ENCODE peak calls at places on chromosomes 11 and 22, in six cellular contexts. One of them, this sample, is unnamed.

GRCh38 chr11:9137293-9138132 is 46.1 kb upstream of the SCUBE2 start:
- DNase-seq in GM23338: peak
- DNase-seq in NCI-H748 treated with DMSO at 0.1 percent for 48 hours: peak
- DNase-seq in NCI-H774: peak
- DNase-seq in NCI-H2171 treated with DMSO at 0.1 percent for 48 hours: peak
- DNase-seq in HL-60: peak
- DNase-seq in this sample: peak

GRCh38 chr11:103183981-103184592 is 74.9 kb downstream of the DYNC2H1 start:
- DNase-seq in GM23338: peak
- DNase-seq in NCI-H2171 treated with DMSO at 0.1 percent for 48 hours: no peak
- DNase-seq in HL-60: no peak
- DNase-seq in NCI-H774: no peak
- DNase-seq in NCI-H748 treated with DMSO at 0.1 percent for 48 hours: no peak
- DNase-seq in this sample: no peak

GRCh38 chr11:117772360-117772759 is 24.7 kb downstream of the DSCAML1 start:
- DNase-seq in NCI-H774: no peak
- DNase-seq in NCI-H2171 treated with DMSO at 0.1 percent for 48 hours: no peak
- DNase-seq in GM23338: no peak
- DNase-seq in HL-60: no peak
- DNase-seq in NCI-H748 treated with DMSO at 0.1 percent for 48 hours: no peak
- DNase-seq in this sample: no peak

GRCh38 chr22:44684506-44685383 is 17.3 kb upstream of the PRR5 start:
- DNase-seq in GM23338: peak
- DNase-seq in NCI-H748 treated with DMSO at 0.1 percent for 48 hours: peak
- DNase-seq in NCI-H2171 treated with DMSO at 0.1 percent for 48 hours: peak
- DNase-seq in HL-60: peak
- DNase-seq in NCI-H774: peak
- DNase-seq in this sample: peak

GRCh38 chr11:14015711-14016110 is 53.2 kb downstream of the SPON1 start:
- DNase-seq in HL-60: no peak
- DNase-seq in GM23338: peak
- DNase-seq in NCI-H774: no peak
- DNase-seq in NCI-H748 treated with DMSO at 0.1 percent for 48 hours: no peak
- DNase-seq in NCI-H2171 treated with DMSO at 0.1 percent for 48 hours: no peak
- DNase-seq in this sample: no peak

GRCh38 chr22:23696326-23696851 is 5.6 kb downstream of the RGL4 start:
- DNase-seq in NCI-H748 treated with DMSO at 0.1 percent for 48 hours: no peak
- DNase-seq in GM23338: no peak
- DNase-seq in NCI-H2171 treated with DMSO at 0.1 percent for 48 hours: no peak
- DNase-seq in NCI-H774: no peak
- DNase-seq in HL-60: peak
- DNase-seq in this sample: no peak

GRCh38 chr11:9109858-9110731 is 18.7 kb upstream of the SCUBE2 start:
- DNase-seq in NCI-H748 treated with DMSO at 0.1 percent for 48 hours: no peak
- DNase-seq in GM23338: no peak
- DNase-seq in NCI-H2171 treated with DMSO at 0.1 percent for 48 hours: no peak
- DNase-seq in HL-60: no peak
- DNase-seq in NCI-H774: no peak
- DNase-seq in this sample: no peak

GRCh38 chr11:112784323-112785073 is 176.7 kb upstream of the NCAM1 start:
- DNase-seq in NCI-H774: no peak
- DNase-seq in GM23338: peak
- DNase-seq in NCI-H748 treated with DMSO at 0.1 percent for 48 hours: no peak
- DNase-seq in HL-60: no peak
- DNase-seq in NCI-H2171 treated with DMSO at 0.1 percent for 48 hours: peak
- DNase-seq in this sample: peak

GRCh38 chr11:88292156-88292844 is 45.2 kb downstream of the CTSC start:
- DNase-seq in HL-60: no peak
- DNase-seq in NCI-H2171 treated with DMSO at 0.1 percent for 48 hours: peak
- DNase-seq in NCI-H748 treated with DMSO at 0.1 percent for 48 hours: no peak
- DNase-seq in GM23338: no peak
- DNase-seq in NCI-H774: no peak
- DNase-seq in this sample: peak

GRCh38 chr22:36853407-36854099 is 7.3 kb upstream of the NCF4 start:
- DNase-seq in GM23338: peak
- DNase-seq in NCI-H748 treated with DMSO at 0.1 percent for 48 hours: no peak
- DNase-seq in NCI-H2171 treated with DMSO at 0.1 percent for 48 hours: peak
- DNase-seq in NCI-H774: peak
- DNase-seq in HL-60: peak
- DNase-seq in this sample: peak

GRCh38 chr11:22042081-22042480 is 150.8 kb upstream of the ANO5 start:
- DNase-seq in NCI-H748 treated with DMSO at 0.1 percent for 48 hours: no peak
- DNase-seq in HL-60: no peak
- DNase-seq in NCI-H774: no peak
- DNase-seq in GM23338: no peak
- DNase-seq in NCI-H2171 treated with DMSO at 0.1 percent for 48 hours: no peak
- DNase-seq in this sample: no peak

GRCh38 chr22:28741200-28741757 is 341 bp downstream of the CHEK2 start:
- DNase-seq in NCI-H748 treated with DMSO at 0.1 percent for 48 hours: no peak
- DNase-seq in HL-60: no peak
- DNase-seq in GM23338: no peak
- DNase-seq in NCI-H774: no peak
- DNase-seq in NCI-H2171 treated with DMSO at 0.1 percent for 48 hours: no peak
- DNase-seq in this sample: peak

This sample was measured in NCI-H69.